ENCODE peak calls at places on chromosomes 6 and 20, in six cellular contexts. H is pancreas; M is CD8-positive, alpha-beta T cell; Y is neural progenitor cell; Q is cardiac muscle cell; J is heart right ventricle. P is an unnamed sample.

GRCh38 chr6:2959909-2960719 is 11.3 kb downstream of the SERPINB6 start:
- DNase-seq in H (peak), M (no peak), Y (peak), Q (no peak), J (no peak), P (no peak)

GRCh38 chr6:137291441-137291840 is 72.3 kb upstream of the IFNGR1 start:
- DNase-seq in H (no peak), M (no peak), Y (no peak), Q (no peak), J (no peak), P (no peak)

GRCh38 chr6:19301980-19302379 is 535.2 kb upstream of the ID4 start:
- DNase-seq in H (no peak), M (no peak), Y (peak), Q (no peak), J (no peak), P (peak)

GRCh38 chr6:90336591-90336990 is 39.9 kb upstream of the BACH2 start:
- DNase-seq in H (no peak), M (no peak), Y (no peak), Q (no peak), J (no peak), P (no peak)

GRCh38 chr6:56638760-56639159 is 3.9 kb downstream of the DST start:
- DNase-seq in H (no peak), M (no peak), Y (no peak), Q (no peak), J (no peak), P (no peak)

GRCh38 chr6:3618300-3619041 is 133.0 kb downstream of the PXDC1 start:
- DNase-seq in H (no peak), M (peak), Y (no peak), Q (no peak), J (no peak), P (no peak)

GRCh38 chr6:53794720-53795253 is at the start of gene LRRC1:
- DNase-seq in H (peak), M (peak), Y (peak), Q (peak), J (peak), P (peak)

GRCh38 chr6:46135176-46135575 is 5.4 kb downstream of the ENPP4 start:
- DNase-seq in H (no peak), M (no peak), Y (no peak), Q (no peak), J (no peak), P (no peak)

GRCh38 chr6:121748376-121748775 is 312.9 kb downstream of the GJA1 start:
- DNase-seq in H (no peak), M (no peak), Y (peak), Q (no peak), J (no peak), P (peak)

GRCh38 chr20:334578-334977 is 9.2 kb downstream of the SOX12 start:
- DNase-seq in H (no peak), M (no peak), Y (no peak), Q (no peak), J (no peak), P (no peak)

GRCh38 chr6:107823047-107823557 is 1.0 kb downstream of the SCML4 start:
- DNase-seq in H (no peak), M (peak), Y (no peak), Q (no peak), J (no peak), P (no peak)

GRCh38 chr20:50224553-50225255 is 34.1 kb downstream of the CEBPB start:
- DNase-seq in H (peak), M (no peak), Y (no peak), Q (peak), J (peak), P (peak)

GRCh38 chr6:593139-593906 is 63.6 kb downstream of the HUS1B start:
- DNase-seq in H (no peak), M (peak), Y (peak), Q (peak), J (no peak), P (peak)

GRCh38 chr6:169752074-169752623 is 727 bp downstream of the ERMARD start:
- DNase-seq in H (no peak), M (no peak), Y (peak), Q (peak), J (no peak), P (no peak)

GRCh38 chr6:44512868-44513641 is 125.5 kb downstream of the CDC5L start:
- DNase-seq in H (no peak), M (no peak), Y (no peak), Q (no peak), J (no peak), P (no peak)

GRCh38 chr6:15839969-15840541 is 177.2 kb upstream of the DTNBP1 start:
- DNase-seq in H (no peak), M (no peak), Y (no peak), Q (no peak), J (no peak), P (no peak)

GRCh38 chr20:51106011-51106410 is 83.1 kb upstream of the KCNG1 start:
- DNase-seq in H (no peak), M (no peak), Y (peak), Q (no peak), J (no peak), P (no peak)

GRCh38 chr6:33575211-33575610 is 4.9 kb downstream of the BAK1 start:
- DNase-seq in H (no peak), M (no peak), Y (no peak), Q (no peak), J (no peak), P (no peak)

GRCh38 chr20:24653306-24653705 is 183.9 kb downstream of the SYNDIG1 start:
- DNase-seq in H (no peak), M (no peak), Y (no peak), Q (no peak), J (no peak), P (no peak)

GRCh38 chr6:166007349-166008263 is 160.0 kb downstream of the TBXT start:
- DNase-seq in H (peak), M (no peak), Y (peak), Q (peak), J (peak), P (peak)

GRCh38 chr6:119523546-119523945 is 174.0 kb upstream of the MAN1A1 start:
- DNase-seq in H (no peak), M (no peak), Y (no peak), Q (no peak), J (no peak), P (no peak)

GRCh38 chr20:32528291-32528891 is 56.7 kb downstream of the NOL4L start:
- DNase-seq in H (peak), M (no peak), Y (peak), Q (peak), J (peak), P (no peak)

GRCh38 chr6:139146317-139146726 is 11.4 kb downstream of the HECA start:
- DNase-seq in H (no peak), M (no peak), Y (no peak), Q (no peak), J (no peak), P (no peak)

GRCh38 chr6:104574135-104574750 is 285.5 kb downstream of the HACE1 start:
- DNase-seq in H (no peak), M (no peak), Y (no peak), Q (no peak), J (no peak), P (no peak)

GRCh38 chr6:195861-196360 is 96.4 kb upstream of the DUSP22 start:
- DNase-seq in H (no peak), M (peak), Y (no peak), Q (peak), J (no peak), P (no peak)

GRCh38 chr20:2751868-2752630 is 48.4 kb downstream of the CPXM1 start:
- DNase-seq in H (peak), M (peak), Y (peak), Q (peak), J (peak), P (no peak)

GRCh38 chr6:31943742-31944141 is 2.2 kb upstream of the CFB start:
- DNase-seq in H (no peak), M (no peak), Y (no peak), Q (no peak), J (no peak), P (no peak)

GRCh38 chr6:130303436-130303835 is 62.4 kb upstream of the TMEM200A start:
- DNase-seq in H (no peak), M (no peak), Y (no peak), Q (no peak), J (no peak), P (no peak)

GRCh38 chr6:46453221-46453620 is 38.0 kb downstream of the RCAN2 start:
- DNase-seq in H (no peak), M (no peak), Y (no peak), Q (no peak), J (no peak), P (no peak)

GRCh38 chr20:5143856-5144255 is 17.0 kb downstream of the CDS2 start:
- DNase-seq in H (no peak), M (no peak), Y (no peak), Q (no peak), J (no peak), P (no peak)

GRCh38 chr6:41568202-41568584 is 22.0 kb downstream of the FOXP4 start:
- DNase-seq in H (no peak), M (no peak), Y (no peak), Q (no peak), J (no peak), P (no peak)

GRCh38 chr20:6714202-6714800 is 53.2 kb upstream of the BMP2 start:
- DNase-seq in H (peak), M (no peak), Y (no peak), Q (no peak), J (no peak), P (no peak)

GRCh38 chr6:37460805-37461204 is 27.8 kb downstream of the CMTR1 start:
- DNase-seq in H (no peak), M (no peak), Y (peak), Q (no peak), J (no peak), P (no peak)

GRCh38 chr6:111088668-111089003 is 1.3 kb downstream of the SLC16A10 start:
- DNase-seq in H (no peak), M (no peak), Y (no peak), Q (no peak), J (no peak), P (no peak)

GRCh38 chr6:29757701-29758293 is 34.6 kb downstream of the HLA-F start:
- DNase-seq in H (no peak), M (no peak), Y (no peak), Q (no peak), J (no peak), P (no peak)

GRCh38 chr6:33834401-33835392 is 30.9 kb upstream of the MLN start:
- DNase-seq in H (no peak), M (no peak), Y (no peak), Q (no peak), J (no peak), P (no peak)

GRCh38 chr20:31835977-31836852 is 9.2 kb downstream of the FOXS1 start:
- DNase-seq in H (peak), M (peak), Y (no peak), Q (no peak), J (peak), P (peak)

GRCh38 chr6:139443226-139444112 is 69.0 kb upstream of the CITED2 start:
- DNase-seq in H (no peak), M (no peak), Y (no peak), Q (no peak), J (no peak), P (no peak)

GRCh38 chr6:12148841-12149240 is 136.7 kb downstream of the HIVEP1 start:
- DNase-seq in H (no peak), M (no peak), Y (no peak), Q (no peak), J (no peak), P (no peak)

GRCh38 chr6:12149944-12150510 is 137.9 kb downstream of the HIVEP1 start:
- DNase-seq in H (no peak), M (no peak), Y (no peak), Q (no peak), J (no peak), P (no peak)

GRCh38 chr6:12148317-12148801 is 136.2 kb downstream of the HIVEP1 start:
- DNase-seq in H (no peak), M (no peak), Y (no peak), Q (no peak), J (no peak), P (no peak)

GRCh38 chr6:12150812-12151432 is 138.8 kb downstream of the HIVEP1 start:
- DNase-seq in H (no peak), M (peak), Y (peak), Q (peak), J (no peak), P (no peak)

GRCh38 chr6:12147557-12148316 is 135.6 kb downstream of the HIVEP1 start:
- DNase-seq in H (no peak), M (no peak), Y (no peak), Q (no peak), J (no peak), P (no peak)
- TF ChIP-seq CTCF in H (no peak), M (no peak), Y (peak), Q (no peak), J (peak), P (peak)

GRCh38 chr6:27126815-27127537 is 120.5 kb upstream of the PRSS16 start:
- DNase-seq in H (peak), M (peak), Y (peak), Q (peak), J (peak), P (no peak)
- H3K4me3 ChIP-seq in H (peak), M (peak), Y (peak), Q (peak), J (peak), P (peak)

GRCh38 chr20:38932457-38933120 is 6.4 kb downstream of the FAM83D start:
- DNase-seq in H (no peak), M (no peak), Y (no peak), Q (no peak), J (no peak), P (no peak)

GRCh38 chr20:38935967-38936407 is 9.8 kb downstream of the FAM83D start:
- DNase-seq in H (no peak), M (no peak), Y (no peak), Q (no peak), J (no peak), P (no peak)

GRCh38 chr20:38934530-38934929 is 8.3 kb downstream of the FAM83D start:
- DNase-seq in H (no peak), M (no peak), Y (no peak), Q (no peak), J (no peak), P (no peak)

GRCh38 chr20:38937000-38937399 is 10.8 kb downstream of the FAM83D start:
- DNase-seq in H (no peak), M (no peak), Y (no peak), Q (no peak), J (no peak), P (no peak)

DNA sequence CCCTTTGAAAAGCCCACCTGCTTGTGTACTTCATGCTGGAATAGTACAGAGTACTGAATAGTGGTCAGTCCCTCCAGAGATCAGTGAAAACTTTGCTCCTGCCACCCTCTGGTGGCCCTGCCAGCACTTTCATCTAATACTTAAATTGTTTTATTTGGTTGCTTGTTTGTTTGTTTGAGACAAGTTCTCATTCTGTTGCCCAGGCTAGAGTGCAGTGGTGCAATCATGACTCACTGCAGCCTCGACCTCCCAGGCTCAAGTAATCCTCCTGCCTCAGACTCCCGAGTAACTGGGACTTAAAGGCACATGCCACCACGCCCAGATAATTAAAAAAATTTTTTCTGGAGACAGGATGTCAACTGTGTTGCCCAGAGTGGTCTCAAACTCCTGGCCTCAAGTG is 9.1 kb downstream of the FAM83D start:
- DNase-seq in H (no peak), M (no peak), Y (no peak), Q (no peak), J (no peak), P (no peak)
- TF ChIP-seq CTCF in H (no peak), M (no peak), Y (no peak), Q (peak), J (no peak), P (peak)

GRCh38 chr6:4883298-4883697 is 107.1 kb downstream of the CDYL start:
- DNase-seq in H (peak), M (no peak), Y (no peak), Q (no peak), J (no peak), P (no peak)

GRCh38 chr6:4888841-4889240 is 112.6 kb downstream of the CDYL start:
- DNase-seq in H (no peak), M (no peak), Y (no peak), Q (no peak), J (no peak), P (no peak)

GRCh38 chr6:4880373-4880762 is 104.2 kb downstream of the CDYL start:
- DNase-seq in H (no peak), M (no peak), Y (no peak), Q (no peak), J (no peak), P (no peak)

GRCh38 chr6:4885534-4885933 is 109.3 kb downstream of the CDYL start:
- DNase-seq in H (no peak), M (no peak), Y (no peak), Q (no peak), J (no peak), P (no peak)

DNA sequence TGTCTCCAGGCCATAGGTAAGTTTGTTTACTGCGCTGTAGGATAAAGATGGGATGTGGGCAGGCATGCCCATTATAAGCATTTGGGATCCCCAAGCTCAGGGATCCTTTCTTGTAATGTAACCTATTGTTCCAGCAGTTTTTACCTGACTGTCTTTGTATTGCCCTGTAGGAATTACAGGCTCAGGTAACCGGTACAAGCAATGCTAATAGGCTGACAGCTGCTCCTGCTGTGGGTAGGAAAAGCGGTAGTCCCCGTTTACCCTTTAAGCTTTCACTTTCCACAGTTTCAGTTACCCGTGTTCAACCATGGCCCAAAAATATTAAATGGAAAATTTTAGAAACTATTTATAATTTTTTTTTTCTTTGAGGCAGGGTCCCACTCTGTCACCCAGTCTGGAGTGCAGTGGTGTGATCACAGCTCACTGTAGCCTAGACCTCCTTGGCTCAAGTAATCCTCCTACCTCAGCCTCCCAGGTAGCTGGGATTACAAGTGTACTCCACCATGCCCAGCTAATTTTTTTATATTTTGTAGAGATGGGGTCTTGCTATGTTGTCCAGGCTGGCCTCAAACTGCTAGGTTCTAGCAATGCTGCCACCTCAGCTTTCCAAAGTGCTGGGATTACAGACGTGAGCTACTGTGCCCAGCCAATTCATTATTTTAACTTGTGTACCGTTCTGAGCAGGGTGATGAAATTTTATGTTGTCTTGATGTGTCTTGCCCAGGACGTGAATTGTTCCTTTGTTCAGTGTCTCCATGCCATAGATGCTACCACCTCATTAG is 108.6 kb downstream of the CDYL start:
- DNase-seq in H (no peak), M (no peak), Y (no peak), Q (no peak), J (no peak), P (no peak)
- H3K4me3 ChIP-seq in H (no peak), M (no peak), Y (no peak), Q (no peak), J (no peak), P (no peak)

DNA sequence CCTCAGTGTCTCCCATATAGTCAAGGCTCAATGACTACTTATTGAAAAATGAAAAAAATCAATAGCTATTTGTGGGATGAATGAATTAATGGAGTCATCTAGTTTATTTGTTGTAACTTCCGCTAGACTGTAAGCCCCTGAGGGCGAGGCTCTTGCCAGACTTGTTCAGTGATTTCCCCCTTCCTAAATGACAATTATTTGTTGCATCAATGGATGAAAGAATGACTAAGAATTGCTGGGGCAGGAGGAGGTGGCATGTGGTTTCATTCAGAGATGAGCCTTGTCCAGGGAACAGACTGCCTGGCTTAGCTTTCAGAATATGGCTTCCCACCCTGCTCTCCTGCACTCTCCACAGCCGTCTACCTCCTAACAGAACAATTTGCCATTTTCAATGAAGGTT is 1.1 kb upstream of the PRELID3B start:
- DNase-seq in H (no peak), M (no peak), Y (no peak), Q (no peak), J (no peak), P (no peak)
- TF ChIP-seq CTCF in H (no peak), M (no peak), Y (no peak), Q (no peak), J (no peak), P (no peak)

GRCh38 chr6:98833101-98834059 is 994 bp upstream of the POU3F2 start:
- DNase-seq in H (peak), M (no peak), Y (peak), Q (peak), J (peak), P (no peak)

GRCh38 chr6:98836962-98837944 is 2.9 kb downstream of the POU3F2 start:
- DNase-seq in H (no peak), M (no peak), Y (no peak), Q (no peak), J (no peak), P (no peak)

GRCh38 chr6:98834060-98835031 is at the start of gene POU3F2:
- DNase-seq in H (peak), M (peak), Y (peak), Q (peak), J (peak), P (peak)

GRCh38 chr6:98836025-98836961 is 1.9 kb downstream of the POU3F2 start:
- DNase-seq in H (no peak), M (no peak), Y (peak), Q (no peak), J (no peak), P (no peak)

GRCh38 chr6:98835149-98836024 is 1.0 kb downstream of the POU3F2 start:
- DNase-seq in H (no peak), M (no peak), Y (peak), Q (peak), J (peak), P (no peak)
- H3K4me3 ChIP-seq in H (peak), M (no peak), Y (peak), Q (peak), J (peak), P (no peak)